ENCODE peak calls at places on chromosomes 6 and 20, in eight cellular contexts. W, R, J, E, Y, P, S and B are unnamed samples. For H3K4me1, the result is how much of the 10 kb centered on the place peaks cover.

GRCh38 chr6:39077882-39078594 is 29.5 kb downstream of the GLP1R start:
- DNase-seq in J (no peak), E (no peak), R (no peak), Y (no peak), P (no peak), W (no peak), S (no peak), B (no peak)

GRCh38 chr20:63926298-63926697 is 29.9 kb downstream of the UCKL1 start:
- DNase-seq in S (no peak), E (no peak), Y (no peak), W (no peak), R (no peak), J (no peak), P (no peak), B (no peak)

GRCh38 chr6:104486003-104486402 is 373.7 kb downstream of the HACE1 start:
- DNase-seq in E (no peak), J (no peak), P (no peak), Y (no peak), W (no peak), S (no peak), R (no peak), B (no peak)

GRCh38 chr6:28683945-28684538 is 158.4 kb downstream of the GPX5 start:
- DNase-seq in S (peak), P (no peak), J (peak), W (no peak), R (no peak), Y (peak), E (no peak), B (peak)

GRCh38 chr6:105900120-105900937 is 185.8 kb upstream of the PRDM1 start:
- DNase-seq in E (no peak), Y (peak), J (no peak), W (no peak), R (no peak), P (no peak), S (no peak), B (no peak)

GRCh38 chr20:53569606-53570307 is 23.9 kb downstream of the ZNF217 start:
- DNase-seq in J (no peak), Y (no peak), S (no peak), W (no peak), R (no peak), P (no peak), E (no peak), B (peak)

GRCh38 chr6:132570221-132570777 is at the start of gene TAAR6:
- DNase-seq in R (no peak), J (no peak), P (no peak), E (no peak), W (no peak), S (no peak), Y (no peak), B (no peak)

GRCh38 chr20:46709459-46710148 is at the start of gene SLC2A10:
- DNase-seq in R (no peak), S (peak), E (peak), Y (peak), W (peak), P (peak), J (no peak), B (peak)

DNA sequence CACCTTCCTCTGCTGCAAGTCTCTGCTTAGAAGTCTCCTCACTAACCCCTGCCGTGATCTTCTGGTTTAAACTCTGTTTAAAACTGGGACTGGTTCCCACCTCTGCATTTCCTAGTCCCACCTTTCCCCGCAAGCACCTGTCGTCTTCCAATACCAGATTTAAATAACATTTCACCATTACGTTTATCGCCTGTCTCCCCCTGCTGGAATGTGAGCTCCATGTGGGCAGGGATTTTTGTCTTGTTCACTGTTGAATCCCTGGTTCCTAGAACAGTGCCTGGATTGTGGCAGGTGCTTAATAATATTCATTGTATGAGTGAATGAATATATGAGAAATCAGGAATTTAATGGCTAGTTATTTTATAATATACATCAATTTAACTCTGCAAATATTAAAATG is 2.7 kb downstream of the GUCA1A start:
- DNase-seq in P (no peak), J (no peak), R (no peak), S (no peak), W (no peak), Y (no peak), E (no peak), B (no peak)
- TF ChIP-seq CTCF in P (no peak), J (peak), R (no peak), S (no peak), W (no peak), Y (peak), E (no peak), B (no peak)

GRCh38 chr6:137744877-137745276 is 122.2 kb upstream of the TNFAIP3 start:
- DNase-seq in E (no peak), Y (no peak), S (no peak), R (no peak), W (no peak), P (no peak), J (no peak), B (no peak)
- H3K4me1 ChIP-seq in E (under half), Y (under half), S (under half), R (under half), W (under half), P (under half), J (under half), B (under half)

GRCh38 chr20:50790651-50791277 is 4.1 kb upstream of the BCAS4 start:
- DNase-seq in W (peak), E (peak), R (peak), P (peak), S (peak), Y (peak), J (peak), B (peak)
- TF ChIP-seq CTCF in W (peak), E (peak), R (peak), P (peak), S (peak), Y (peak), J (peak), B (peak)

GRCh38 chr6:142933701-142934100 is 11.3 kb downstream of the HIVEP2 start:
- DNase-seq in S (no peak), J (no peak), W (no peak), P (no peak), Y (no peak), R (no peak), E (no peak), B (no peak)
- H3K4me1 ChIP-seq in S (under half), J (under half), W (under half), P (under half), Y (under half), R (under half), E (under half), B (under half)

GRCh38 chr20:32019156-32019510 is 8.9 kb downstream of the CCM2L start:
- DNase-seq in Y (no peak), P (no peak), W (no peak), R (no peak), S (no peak), J (peak), E (no peak), B (peak)
- TF ChIP-seq CTCF in Y (no peak), P (no peak), W (no peak), R (no peak), S (no peak), J (no peak), E (no peak), B (peak)

DNA sequence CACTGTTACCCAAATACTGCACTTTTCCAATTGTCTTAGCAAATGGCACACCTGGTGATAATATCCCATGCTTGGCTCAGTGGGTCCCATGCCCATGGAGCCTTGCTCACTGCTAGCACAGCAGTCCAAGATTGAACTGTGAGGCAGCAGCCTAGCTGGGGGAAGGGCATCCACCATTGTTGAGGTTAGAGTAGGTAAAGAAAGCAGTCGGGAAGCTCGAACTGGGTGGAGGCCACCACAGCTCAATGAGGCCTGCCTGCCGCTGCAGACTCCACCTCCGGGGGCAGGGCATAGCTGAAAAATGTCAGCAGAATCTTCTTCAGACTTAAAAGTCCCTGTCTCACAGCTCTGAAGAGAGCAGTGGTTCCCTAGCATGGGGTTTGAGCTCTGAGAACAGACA is 9.2 kb upstream of the CST2 start:
- DNase-seq in R (no peak), W (no peak), J (no peak), P (no peak), Y (no peak), E (no peak), S (no peak), B (no peak)
- H3K4me1 ChIP-seq in R (under half), W (under half), J (under half), P (under half), Y (under half), E (under half), S (under half), B (under half)

DNA sequence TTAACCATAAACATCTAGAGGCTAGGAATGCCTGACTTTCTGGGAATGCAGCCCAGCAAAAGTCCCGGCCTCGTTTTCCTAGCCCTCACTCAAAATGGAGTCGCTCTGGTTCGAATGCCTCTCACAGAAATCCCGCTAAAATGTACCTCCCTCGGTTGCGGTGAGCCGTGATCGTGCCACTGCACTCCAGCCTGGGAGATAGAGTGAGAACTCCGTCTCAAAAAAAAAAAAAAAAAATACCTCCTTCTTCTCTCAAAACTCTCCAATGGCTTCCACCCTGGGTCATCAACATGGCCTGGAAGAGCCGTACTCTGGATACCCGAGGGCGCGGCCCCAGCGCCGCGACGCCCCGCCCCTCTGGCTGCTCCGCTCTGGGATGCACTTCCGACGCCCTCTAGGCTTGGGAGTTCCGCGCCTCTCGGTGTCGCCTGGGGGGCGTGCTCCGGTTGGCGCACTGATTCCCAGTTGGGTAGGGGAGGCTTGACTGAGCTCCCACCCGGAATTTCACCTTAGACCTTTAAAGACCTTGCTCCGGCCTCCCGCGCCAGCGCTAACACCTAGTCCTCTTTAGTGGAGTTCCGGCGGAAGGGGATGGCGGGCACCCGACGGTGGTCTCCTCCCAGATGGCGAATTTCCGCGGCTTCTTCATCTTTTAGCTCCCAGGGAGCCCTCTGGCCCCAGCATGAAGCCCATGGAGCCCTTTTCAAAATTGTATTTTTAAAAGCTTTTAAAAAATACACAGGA is 12.3 kb downstream of the HMGN4 start:
- DNase-seq in Y (peak), P (peak), W (peak), S (peak), R (peak), J (no peak), E (no peak), B (peak)
- TF ChIP-seq CTCF in Y (peak), P (no peak), W (no peak), S (no peak), R (no peak), J (no peak), E (no peak), B (no peak)

GRCh38 chr6:156916108-156916801 is 139.1 kb downstream of the ARID1B start:
- DNase-seq in S (no peak), W (no peak), J (no peak), P (no peak), Y (no peak), E (no peak), R (no peak), B (no peak)
- H3K4me1 ChIP-seq in S (under half), W (under half), J (under half), P (under half), Y (under half), E (under half), R (under half), B (under half)

GRCh38 chr6:53680489-53680888 is 14.9 kb upstream of the KLHL31 start:
- DNase-seq in S (no peak), E (no peak), Y (no peak), P (no peak), W (no peak), R (no peak), J (no peak), B (no peak)

GRCh38 chr6:53682654-53683053 is 17.1 kb upstream of the KLHL31 start:
- DNase-seq in P (no peak), W (no peak), J (no peak), Y (no peak), E (no peak), R (no peak), S (no peak), B (no peak)

GRCh38 chr6:53679446-53679933 is 13.9 kb upstream of the KLHL31 start:
- DNase-seq in R (no peak), P (no peak), Y (peak), E (no peak), S (no peak), W (no peak), J (peak), B (peak)
- TF ChIP-seq CTCF in R (peak), P (peak), Y (peak), E (peak), S (peak), W (peak), J (peak), B (peak)

GRCh38 chr6:111747791-111748190 is 125.5 kb downstream of the FYN start:
- DNase-seq in P (no peak), W (no peak), Y (no peak), S (no peak), J (no peak), R (no peak), E (no peak), B (no peak)
- H3K4me1 ChIP-seq in P (half or more), W (under half), Y (under half), S (under half), J (under half), R (under half), E (under half), B (under half)